ENCODE peak calls at places on chromosomes 3 and 15, in seven cellular contexts. V is hippocampal formation, R is fibroblast of gingiva, T is NCI-H1105, K is epithelial cell of esophagus, I is T-cell, S is posterior cingulate gyrus. P is an unnamed sample.

GRCh38 chr3:52123106-52123708 is 31.0 kb downstream of the POC1A start:
- DNase-seq in K (peak), R (peak), I (peak), T (no peak), S (peak), V (peak), P (peak)

GRCh38 chr15:80991446-80991845 is 1.8 kb upstream of the MESD start:
- DNase-seq in I (no peak), V (peak), T (no peak), K (peak), S (no peak), R (peak), P (peak)

GRCh38 chr3:104316118-104316517 is 1050.6 kb upstream of the ALCAM start:
- DNase-seq in K (peak), S (no peak), T (no peak), V (no peak), I (no peak), R (no peak), P (no peak)

GRCh38 chr15:70698991-70699390 is 64.4 kb downstream of the UACA start:
- DNase-seq in S (no peak), V (no peak), I (no peak), T (no peak), R (no peak), K (no peak), P (no peak)

GRCh38 chr3:24344784-24345439 is 149.7 kb downstream of the THRB start:
- DNase-seq in K (no peak), S (no peak), V (no peak), I (no peak), R (peak), T (no peak), P (no peak)

GRCh38 chr15:25175033-25175788 is 220.4 kb downstream of the SNRPN start:
- DNase-seq in S (peak), R (no peak), V (no peak), T (no peak), I (no peak), K (no peak), P (no peak)

GRCh38 chr3:122227036-122227781 is 43.7 kb downstream of the CASR start:
- DNase-seq in S (no peak), V (no peak), R (no peak), K (no peak), T (no peak), I (no peak), P (no peak)

GRCh38 chr3:139764936-139765335 is 87.2 kb upstream of the NMNAT3 start:
- DNase-seq in I (no peak), T (no peak), K (peak), R (peak), V (no peak), S (no peak), P (no peak)

GRCh38 chr15:52071570-52071969 is 41.0 kb downstream of the BCL2L10 start:
- DNase-seq in V (no peak), K (peak), T (no peak), S (no peak), I (no peak), R (no peak), P (no peak)

GRCh38 chr3:63979093-63979492 is 44.2 kb downstream of the PSMD6 start:
- DNase-seq in K (peak), I (no peak), T (no peak), S (no peak), V (no peak), R (peak), P (no peak)

GRCh38 chr3:188595890-188596376 is 442.0 kb downstream of the LPP start:
- DNase-seq in T (no peak), S (no peak), R (peak), V (no peak), I (no peak), K (peak), P (no peak)

GRCh38 chr3:177358085-177358967 is 161.0 kb upstream of the TBL1XR1 start:
- DNase-seq in V (peak), S (no peak), K (peak), I (peak), R (peak), T (no peak), P (no peak)

GRCh38 chr3:9420850-9421549 is 23.6 kb downstream of the SETD5 start:
- DNase-seq in I (no peak), V (no peak), K (peak), R (peak), S (no peak), T (no peak), P (no peak)